ENCODE peak calls at places on chromosomes 6 and 20, in four cellular contexts. I, A, G and F are unnamed samples.

GRCh38 chr6:170266061-170266825 is 24.6 kb downstream of the DLL1 start:
- DNase-seq in I (peak), A (peak), G (no peak), F (peak)

GRCh38 chr6:17081273-17081672 is 20.6 kb upstream of the STMND1 start:
- DNase-seq in A (no peak), G (no peak), I (no peak), F (no peak)

GRCh38 chr6:64672131-64672530 is 1034.9 kb downstream of the EYS start:
- DNase-seq in A (no peak), I (no peak), G (no peak), F (peak)

GRCh38 chr6:135673671-135674309 is 176.2 kb upstream of the AHI1 start:
- DNase-seq in A (no peak), G (no peak), I (no peak), F (peak)

GRCh38 chr6:14499804-14500203 is 382.2 kb downstream of the CD83 start:
- DNase-seq in I (peak), A (peak), G (peak), F (peak)

GRCh38 chr20:3930265-3931206 is 41.3 kb downstream of the PANK2 start:
- DNase-seq in G (no peak), A (no peak), I (no peak), F (no peak)

GRCh38 chr6:158028876-158029275 is 47.2 kb downstream of the SYNJ2 start:
- DNase-seq in G (no peak), A (no peak), I (no peak), F (no peak)

GRCh38 chr6:34656378-34657036 is 40.1 kb downstream of the ILRUN start:
- DNase-seq in A (no peak), I (peak), G (no peak), F (peak)

GRCh38 chr6:156599977-156600647 is 177.1 kb upstream of the ARID1B start:
- DNase-seq in A (no peak), I (no peak), G (no peak), F (no peak)

GRCh38 chr6:19472168-19472567 is 365.0 kb upstream of the ID4 start:
- DNase-seq in A (no peak), G (peak), I (peak), F (peak)

GRCh38 chr6:156160788-156161150 is 616.4 kb upstream of the ARID1B start:
- DNase-seq in G (no peak), A (no peak), I (no peak), F (no peak)

GRCh38 chr20:52230406-52230805 is 38.8 kb upstream of the ZFP64 start:
- DNase-seq in G (no peak), I (no peak), A (no peak), F (no peak)

GRCh38 chr6:28791002-28791383 is 132.8 kb downstream of the TRIM27 start:
- DNase-seq in A (no peak), I (no peak), G (no peak), F (no peak)

GRCh38 chr20:24141111-24141510 is 152.5 kb upstream of the GGTLC1 start:
- DNase-seq in G (no peak), A (no peak), I (no peak), F (no peak)

GRCh38 chr6:44176935-44177509 is 18.4 kb downstream of the CAPN11 start:
- DNase-seq in G (no peak), I (no peak), A (no peak), F (no peak)

GRCh38 chr6:56551409-56552120 is 91.1 kb downstream of the DST start:
- DNase-seq in I (no peak), A (no peak), G (no peak), F (no peak)

GRCh38 chr6:139364302-139364981 is 10.0 kb downstream of the CITED2 start:
- DNase-seq in G (no peak), A (peak), I (peak), F (peak)

GRCh38 chr6:73207221-73207837 is 18.0 kb downstream of the KHDC1L start:
- DNase-seq in I (no peak), G (no peak), A (no peak), F (peak)

GRCh38 chr6:155717369-155717768 is 261.7 kb upstream of the NOX3 start:
- DNase-seq in G (no peak), A (no peak), I (no peak), F (no peak)

GRCh38 chr6:117200067-117200466 is 65.3 kb upstream of the VGLL2 start:
- DNase-seq in G (no peak), I (no peak), A (no peak), F (no peak)

GRCh38 chr6:91144161-91144560 is 557.3 kb upstream of the MAP3K7 start:
- DNase-seq in I (no peak), G (no peak), A (no peak), F (no peak)

GRCh38 chr20:25253606-25254275 is 5.9 kb downstream of the PYGB start:
- DNase-seq in I (no peak), A (no peak), G (no peak), F (peak)

GRCh38 chr6:112223070-112223861 is 31.1 kb downstream of the LAMA4 start:
- DNase-seq in G (no peak), I (peak), A (no peak), F (peak)

GRCh38 chr20:52031574-52032303 is 159.8 kb downstream of the ZFP64 start:
- DNase-seq in G (no peak), I (peak), A (no peak), F (peak)

GRCh38 chr6:144008501-144009245 is 614 bp upstream of the PLAGL1 start:
- DNase-seq in I (peak), G (no peak), A (peak), F (no peak)

GRCh38 chr6:144007779-144008500 is at the start of gene PLAGL1:
- DNase-seq in A (peak), I (peak), G (peak), F (peak)

GRCh38 chr6:144012534-144012933 is 4.5 kb upstream of the PLAGL1 start:
- DNase-seq in A (no peak), I (peak), G (no peak), F (no peak)

GRCh38 chr6:144006731-144007454 is 1.2 kb downstream of the PLAGL1 start:
- DNase-seq in A (peak), G (peak), I (peak), F (peak)

DNA sequence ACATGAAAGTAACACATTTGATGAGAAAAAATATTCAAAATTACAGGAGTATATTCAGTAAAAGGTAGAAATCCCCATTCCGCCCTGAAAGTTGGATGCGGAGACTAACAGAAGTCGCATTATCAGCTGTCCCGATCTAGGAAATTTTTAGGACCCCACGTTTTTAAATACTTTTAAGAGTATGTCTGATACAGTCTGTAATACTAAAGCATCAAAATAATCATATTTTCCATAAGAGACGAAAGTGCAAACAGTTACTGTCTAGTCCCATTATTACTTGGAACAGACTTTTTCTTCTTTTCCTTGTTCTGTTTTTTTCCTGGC is 642 bp downstream of the PLAGL1 start:
- DNase-seq in I (no peak), A (no peak), G (no peak), F (no peak)
- TF ChIP-seq EZH2 in I (no peak), A (no peak), G (no peak), F (no peak)

DNA sequence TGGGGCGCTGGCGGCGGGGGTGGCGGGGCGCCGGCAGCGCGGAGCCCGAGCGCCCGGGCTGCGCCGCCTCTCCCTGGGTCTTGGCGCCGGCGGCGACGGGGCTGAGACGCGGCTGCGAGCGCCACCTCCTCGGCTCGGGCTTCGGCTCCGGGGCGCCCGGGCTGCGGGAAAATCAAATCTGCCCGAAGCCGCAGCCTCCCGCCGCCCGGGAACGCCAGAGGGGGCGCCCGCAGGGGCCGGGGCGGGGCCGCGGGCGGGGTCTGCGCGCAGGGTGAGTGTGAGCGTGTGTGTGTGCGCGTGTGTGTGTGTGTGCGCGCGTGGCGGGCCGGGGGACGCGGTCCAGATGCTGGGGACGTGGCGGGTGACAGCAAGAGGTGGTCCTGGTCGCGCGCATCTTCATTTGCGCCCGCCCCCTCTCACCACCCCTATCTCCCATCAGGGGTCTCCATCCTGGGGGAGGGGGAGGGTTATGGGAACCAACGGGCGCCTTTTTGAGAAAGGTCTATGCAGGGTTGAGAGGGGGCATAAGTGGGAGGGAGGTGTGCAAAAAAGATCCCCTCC is 655 bp upstream of the CPNE5 start:
- DNase-seq in A (peak), I (peak), G (peak), F (peak)
- H3K27ac ChIP-seq in A (no peak), I (no peak), G (no peak), F (no peak)

GRCh38 chr6:138107752-138108592 is 753 bp upstream of the PERP start:
- DNase-seq in G (peak), I (peak), A (peak), F (no peak)
- H3K4me2 ChIP-seq in G (peak), I (peak), A (peak), F (peak)

GRCh38 chr6:137099689-137100398 is 55.1 kb upstream of the IL20RA start:
- DNase-seq in G (no peak), A (no peak), I (no peak), F (no peak)

GRCh38 chr6:137105375-137105774 is 60.6 kb upstream of the IL20RA start:
- DNase-seq in I (no peak), G (no peak), A (no peak), F (no peak)

GRCh38 chr6:137102050-137102848 is 57.5 kb upstream of the IL20RA start:
- DNase-seq in G (no peak), I (no peak), A (no peak), F (no peak)

GRCh38 chr6:137104926-137105325 is 60.2 kb upstream of the IL20RA start:
- DNase-seq in A (no peak), I (no peak), G (no peak), F (no peak)

DNA sequence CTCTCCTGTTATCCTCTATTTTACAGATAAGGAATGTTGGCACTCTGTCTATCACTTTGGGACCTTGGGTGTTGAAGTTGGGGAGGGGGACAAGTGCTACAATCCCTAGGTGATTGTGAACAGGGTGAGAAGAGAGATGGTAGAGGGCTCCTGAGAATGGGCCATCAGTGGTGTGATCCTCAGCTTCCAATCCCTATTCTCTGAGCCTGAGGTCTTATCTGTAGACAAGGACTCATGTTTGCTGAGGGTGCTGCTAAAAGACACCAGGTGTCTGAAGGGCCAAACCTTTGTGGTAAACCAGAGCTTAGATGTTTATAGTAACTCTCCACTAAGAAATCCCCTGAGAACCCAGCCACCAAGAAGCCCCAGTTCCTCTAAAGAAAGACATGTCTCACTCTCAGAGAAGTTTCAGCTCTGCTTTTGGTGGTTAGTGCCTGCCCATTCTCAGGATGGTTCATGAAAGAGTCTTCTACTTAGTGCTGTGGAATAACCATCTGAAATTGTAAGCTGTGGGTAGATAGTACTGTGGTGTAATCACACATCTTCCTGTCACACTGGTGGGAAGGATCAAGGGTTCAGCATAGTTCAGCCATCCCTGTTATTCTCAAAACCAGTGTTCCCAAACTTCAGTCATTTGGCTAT is 58.2 kb upstream of the IL20RA start:
- DNase-seq in I (no peak), A (no peak), G (no peak), F (no peak)
- TF ChIP-seq EZH2 in I (no peak), A (no peak), G (no peak), F (no peak)

GRCh38 chr20:50820515-50821256 is 25.8 kb downstream of the BCAS4 start:
- DNase-seq in G (no peak), I (no peak), A (peak), F (no peak)

GRCh38 chr20:50817776-50818172 is 22.9 kb downstream of the BCAS4 start:
- DNase-seq in G (no peak), A (no peak), I (no peak), F (no peak)

GRCh38 chr20:50821994-50822393 is 27.1 kb downstream of the BCAS4 start:
- DNase-seq in G (no peak), I (no peak), A (no peak), F (no peak)

GRCh38 chr20:50821257-50821921 is 26.5 kb downstream of the BCAS4 start:
- DNase-seq in G (no peak), A (no peak), I (no peak), F (no peak)

GRCh38 chr20:50819344-50819743 is 24.5 kb downstream of the BCAS4 start:
- DNase-seq in A (no peak), I (no peak), G (no peak), F (no peak)
- H3K27ac ChIP-seq in A (no peak), I (no peak), G (peak), F (no peak)

GRCh38 chr20:9514072-9514460 is 324 bp upstream of the LAMP5 start:
- DNase-seq in G (no peak), I (no peak), A (peak), F (no peak)
- H3K4me2 ChIP-seq in G (no peak), I (peak), A (peak), F (peak)